ENCODE peak calls at places on chromosomes 3 and 15, in four cellular contexts. X is hypothalamus, W is SK-N-DZ, O is kidney glomerular epithelial cell. T is an unnamed sample.

GRCh38 chr3:54709785-54710184 is 218.1 kb downstream of the LRTM1 start:
- DNase-seq in X (no peak), W (no peak), O (no peak), T (no peak)

GRCh38 chr15:64779630-64780029 is 4.2 kb upstream of the RBPMS2 start:
- DNase-seq in X (no peak), W (no peak), O (no peak), T (no peak)

GRCh38 chr15:57897870-57898269 is 167.6 kb downstream of the ALDH1A2 start:
- DNase-seq in X (no peak), W (no peak), O (no peak), T (no peak)

GRCh38 chr15:24848050-24848449 is 106.7 kb upstream of the SNRPN start:
- DNase-seq in X (peak), W (peak), O (peak), T (peak)

GRCh38 chr3:42884324-42884723 is 8.6 kb upstream of the CYP8B1 start:
- DNase-seq in X (no peak), W (no peak), O (no peak), T (no peak)

GRCh38 chr3:12054245-12054644 is 50.1 kb downstream of the SYN2 start:
- DNase-seq in X (no peak), W (no peak), O (no peak), T (no peak)

GRCh38 chr15:74827632-74828031 is 1.2 kb downstream of the CPLX3 start:
- DNase-seq in X (no peak), W (no peak), O (no peak), T (peak)

GRCh38 chr3:52471371-52472238 is 16.2 kb downstream of the NISCH start:
- DNase-seq in X (no peak), W (no peak), O (peak), T (no peak)

GRCh38 chr15:71237456-71238188 is 122.4 kb downstream of the THSD4 start:
- DNase-seq in X (no peak), W (no peak), O (peak), T (no peak)

GRCh38 chr3:142944346-142944745 is 19.1 kb downstream of the PAQR9 start:
- DNase-seq in X (no peak), W (no peak), O (no peak), T (no peak)

GRCh38 chr3:2096196-2096595 is 2.5 kb upstream of the CNTN4 start:
- DNase-seq in X (no peak), W (peak), O (no peak), T (peak)

GRCh38 chr15:59166601-59167265 is 39.9 kb upstream of the LDHAL6B start:
- DNase-seq in X (no peak), W (no peak), O (no peak), T (no peak)

GRCh38 chr3:13371100-13372075 is 48.7 kb downstream of the NUP210 start:
- DNase-seq in X (no peak), W (no peak), O (no peak), T (no peak)

GRCh38 chr3:119170821-119171220 is 2.6 kb upstream of the UPK1B start:
- DNase-seq in X (no peak), W (no peak), O (no peak), T (no peak)

GRCh38 chr3:33377931-33378330 is 62.3 kb downstream of the UBP1 start:
- DNase-seq in X (no peak), W (no peak), O (peak), T (no peak)

GRCh38 chr15:40289140-40289775 is 6.4 kb upstream of the ANKRD63 start:
- DNase-seq in X (no peak), W (no peak), O (peak), T (no peak)

GRCh38 chr15:59590027-59590426 is 21.6 kb upstream of the GCNT3 start:
- DNase-seq in X (no peak), W (no peak), O (no peak), T (no peak)

GRCh38 chr3:13019706-13020105 is 53.5 kb downstream of the IQSEC1 start:
- DNase-seq in X (no peak), W (no peak), O (no peak), T (no peak)

GRCh38 chr3:128590948-128591347 is 59.7 kb downstream of the RPN1 start:
- DNase-seq in X (no peak), W (no peak), O (no peak), T (peak)

GRCh38 chr3:53885239-53885638 is 3.3 kb upstream of the ACTR8 start:
- DNase-seq in X (no peak), W (no peak), O (no peak), T (no peak)

GRCh38 chr3:73141531-73141930 is 80.1 kb downstream of the EBLN2 start:
- DNase-seq in X (no peak), W (no peak), O (no peak), T (no peak)

GRCh38 chr3:167978071-167978470 is 117.7 kb downstream of the GOLIM4 start:
- DNase-seq in X (no peak), W (peak), O (no peak), T (no peak)

GRCh38 chr3:106206165-106206564 is 337.4 kb upstream of the CBLB start:
- DNase-seq in X (no peak), W (no peak), O (no peak), T (peak)

GRCh38 chr15:89112341-89112971 is 24.2 kb downstream of the ABHD2 start:
- DNase-seq in X (peak), W (no peak), O (peak), T (no peak)

GRCh38 chr3:152379415-152380042 is 110.8 kb downstream of the MBNL1 start:
- DNase-seq in X (no peak), W (no peak), O (no peak), T (no peak)

GRCh38 chr15:73741401-73741836 is 11.7 kb downstream of the INSYN1 start:
- DNase-seq in X (no peak), W (no peak), O (no peak), T (peak)

GRCh38 chr15:40793216-40793989 is 13.5 kb upstream of the ZFYVE19 start:
- DNase-seq in X (no peak), W (no peak), O (peak), T (no peak)

GRCh38 chr3:20121088-20121487 is 64.9 kb downstream of the SGO1 start:
- DNase-seq in X (no peak), W (no peak), O (no peak), T (no peak)

T was measured in NCI-H82.